ENCODE peak calls at places on chromosome 11, in nine cellular contexts. U, R, A, Z, E, G, H, N and W are unnamed samples.

GRCh38 chr11:85052636-85053035 is 574.5 kb downstream of the DLG2 start:
- DNase-seq in U (no peak), R (no peak), A (no peak), Z (no peak), E (no peak), G (no peak), H (no peak), N (no peak), W (no peak)

GRCh38 chr11:134362192-134362901 is 30.6 kb downstream of the GLB1L2 start:
- DNase-seq in U (no peak), R (no peak), A (no peak), Z (no peak), E (no peak), G (no peak), H (no peak), N (no peak), W (no peak)

GRCh38 chr11:72692498-72693237 is 18.4 kb upstream of the PDE2A start:
- DNase-seq in U (no peak), R (no peak), A (no peak), Z (no peak), E (no peak), G (no peak), H (no peak), N (no peak), W (no peak)

GRCh38 chr11:79087238-79087956 is 353.4 kb downstream of the TENM4 start:
- DNase-seq in U (no peak), R (no peak), A (no peak), Z (no peak), E (no peak), G (peak), H (no peak), N (no peak), W (peak)

GRCh38 chr11:45093761-45094455 is 52.5 kb upstream of the PRDM11 start:
- DNase-seq in U (no peak), R (no peak), A (no peak), Z (no peak), E (no peak), G (no peak), H (no peak), N (no peak), W (no peak)

GRCh38 chr11:126165366-126166156 is 45.9 kb downstream of the RPUSD4 start:
- DNase-seq in U (no peak), R (no peak), A (no peak), Z (no peak), E (no peak), G (no peak), H (no peak), N (no peak), W (no peak)

GRCh38 chr11:94103476-94103875 is 25.2 kb upstream of the PANX1 start:
- DNase-seq in U (no peak), R (no peak), A (no peak), Z (no peak), E (no peak), G (no peak), H (no peak), N (no peak), W (no peak)

GRCh38 chr11:84476581-84476980 is 1150.6 kb downstream of the DLG2 start:
- DNase-seq in U (no peak), R (no peak), A (no peak), Z (no peak), E (no peak), G (no peak), H (no peak), N (no peak), W (no peak)

GRCh38 chr11:282630-283360 is 4.6 kb downstream of the NLRP6 start:
- DNase-seq in U (no peak), R (no peak), A (no peak), Z (no peak), E (peak), G (no peak), H (no peak), N (no peak), W (no peak)

GRCh38 chr11:47359162-47359561 is 6.7 kb upstream of the MYBPC3 start:
- DNase-seq in U (no peak), R (no peak), A (no peak), Z (no peak), E (no peak), G (no peak), H (no peak), N (no peak), W (no peak)

GRCh38 chr11:83922318-83922717 is 636.2 kb upstream of the CCDC90B start:
- DNase-seq in U (no peak), R (no peak), A (no peak), Z (no peak), E (no peak), G (no peak), H (no peak), N (no peak), W (no peak)